ENCODE peak calls at places on chromosome 4, in seven cellular contexts. One of them, this sample, is unnamed.

GRCh38 chr4:8537041-8537461 is 43.1 kb upstream of the GPR78 start:
- DNase-seq in aorta: peak; percentile 62
- DNase-seq in heart left ventricle: no peak
- DNase-seq in MM.1S: no peak
- DNase-seq in H9: no peak
- DNase-seq in endothelial cell of umbilical vein: peak; percentile 63
- DNase-seq in hepatocyte: peak; percentile 73
- DNase-seq in this sample: peak; percentile 93

GRCh38 chr4:76989391-76990061 is 40.0 kb downstream of the SEPTIN11 start:
- DNase-seq in MM.1S: no peak
- DNase-seq in aorta: no peak
- DNase-seq in heart left ventricle: no peak
- DNase-seq in H9: no peak
- DNase-seq in hepatocyte: no peak
- DNase-seq in endothelial cell of umbilical vein: no peak
- DNase-seq in this sample: no peak

GRCh38 chr4:23877758-23878229 is 12.1 kb downstream of the PPARGC1A start:
- DNase-seq in MM.1S: no peak
- DNase-seq in H9: no peak
- DNase-seq in heart left ventricle: no peak
- DNase-seq in hepatocyte: peak; percentile 78
- DNase-seq in endothelial cell of umbilical vein: no peak
- DNase-seq in aorta: no peak
- DNase-seq in this sample: no peak

GRCh38 chr4:150117094-150117493 is 38.8 kb downstream of the DCLK2 start:
- DNase-seq in H9: no peak
- DNase-seq in MM.1S: no peak
- DNase-seq in endothelial cell of umbilical vein: no peak
- DNase-seq in heart left ventricle: peak; percentile 62
- DNase-seq in aorta: peak; percentile 69
- DNase-seq in hepatocyte: no peak
- DNase-seq in this sample: no peak

GRCh38 chr4:40492747-40493146 is 136.9 kb downstream of the RBM47 start:
- DNase-seq in heart left ventricle: no peak
- DNase-seq in H9: no peak
- DNase-seq in endothelial cell of umbilical vein: no peak
- DNase-seq in hepatocyte: no peak
- DNase-seq in MM.1S: no peak
- DNase-seq in aorta: no peak
- DNase-seq in this sample: no peak

GRCh38 chr4:53654300-53654758 is 63.0 kb upstream of the LNX1 start:
- DNase-seq in aorta: peak; percentile 68
- DNase-seq in H9: no peak
- DNase-seq in heart left ventricle: no peak
- DNase-seq in hepatocyte: no peak
- DNase-seq in endothelial cell of umbilical vein: no peak
- DNase-seq in MM.1S: no peak
- DNase-seq in this sample: peak; percentile 45

GRCh38 chr4:38601244-38601915 is 62.6 kb upstream of the KLF3 start:
- DNase-seq in aorta: no peak
- DNase-seq in hepatocyte: no peak
- DNase-seq in heart left ventricle: no peak
- DNase-seq in H9: no peak
- DNase-seq in endothelial cell of umbilical vein: peak; percentile 46
- DNase-seq in MM.1S: no peak
- DNase-seq in this sample: peak; percentile 32

GRCh38 chr4:85737254-85737653 is 262.3 kb downstream of the ARHGAP24 start:
- DNase-seq in endothelial cell of umbilical vein: no peak
- DNase-seq in hepatocyte: no peak
- DNase-seq in aorta: no peak
- DNase-seq in MM.1S: no peak
- DNase-seq in H9: no peak
- DNase-seq in heart left ventricle: no peak
- DNase-seq in this sample: no peak

GRCh38 chr4:137536789-137537561 is 4.7 kb upstream of the PCDH18 start:
- DNase-seq in hepatocyte: no peak
- DNase-seq in aorta: no peak
- DNase-seq in MM.1S: no peak
- DNase-seq in H9: no peak
- DNase-seq in heart left ventricle: no peak
- DNase-seq in endothelial cell of umbilical vein: no peak
- DNase-seq in this sample: no peak

GRCh38 chr4:183831026-183831446 is 74.1 kb upstream of the STOX2 start:
- DNase-seq in heart left ventricle: peak; percentile 55
- DNase-seq in H9: no peak
- DNase-seq in hepatocyte: no peak
- DNase-seq in endothelial cell of umbilical vein: peak; percentile 82
- DNase-seq in MM.1S: no peak
- DNase-seq in aorta: no peak
- DNase-seq in this sample: no peak

GRCh38 chr4:169443748-169444147 is 168.6 kb downstream of the NEK1 start:
- DNase-seq in H9: no peak
- DNase-seq in heart left ventricle: no peak
- DNase-seq in hepatocyte: no peak
- DNase-seq in aorta: no peak
- DNase-seq in endothelial cell of umbilical vein: no peak
- DNase-seq in MM.1S: no peak
- DNase-seq in this sample: no peak

GRCh38 chr4:723706-724105 is 18.1 kb downstream of the PCGF3 start:
- DNase-seq in endothelial cell of umbilical vein: no peak
- DNase-seq in hepatocyte: no peak
- DNase-seq in MM.1S: no peak
- DNase-seq in H9: no peak
- DNase-seq in heart left ventricle: no peak
- DNase-seq in aorta: no peak
- DNase-seq in this sample: no peak

GRCh38 chr4:79176351-79176750 is 149.5 kb downstream of the NAA11 start:
- DNase-seq in H9: no peak
- DNase-seq in hepatocyte: no peak
- DNase-seq in aorta: no peak
- DNase-seq in heart left ventricle: no peak
- DNase-seq in endothelial cell of umbilical vein: no peak
- DNase-seq in MM.1S: no peak
- DNase-seq in this sample: no peak

GRCh38 chr4:73335717-73336116 is 68.4 kb upstream of the ALB start:
- DNase-seq in H9: no peak
- DNase-seq in hepatocyte: no peak
- DNase-seq in endothelial cell of umbilical vein: no peak
- DNase-seq in aorta: no peak
- DNase-seq in MM.1S: no peak
- DNase-seq in heart left ventricle: no peak
- DNase-seq in this sample: no peak

GRCh38 chr4:39759569-39759968 is 61.6 kb downstream of the UBE2K start:
- DNase-seq in endothelial cell of umbilical vein: no peak
- DNase-seq in aorta: no peak
- DNase-seq in MM.1S: no peak
- DNase-seq in hepatocyte: no peak
- DNase-seq in heart left ventricle: no peak
- DNase-seq in H9: no peak
- DNase-seq in this sample: no peak

GRCh38 chr4:54986095-54986846 is 139.1 kb downstream of the KDR start:
- DNase-seq in H9: peak; percentile 86
- DNase-seq in hepatocyte: no peak
- DNase-seq in MM.1S: no peak
- DNase-seq in aorta: no peak
- DNase-seq in endothelial cell of umbilical vein: no peak
- DNase-seq in heart left ventricle: no peak
- DNase-seq in this sample: no peak

GRCh38 chr4:156705291-156705690 is 266.3 kb downstream of the PDGFC start:
- DNase-seq in aorta: no peak
- DNase-seq in MM.1S: no peak
- DNase-seq in endothelial cell of umbilical vein: no peak
- DNase-seq in heart left ventricle: no peak
- DNase-seq in hepatocyte: no peak
- DNase-seq in H9: no peak
- DNase-seq in this sample: no peak

GRCh38 chr4:79852305-79852730 is 220.7 kb downstream of the ANTXR2 start:
- DNase-seq in heart left ventricle: peak; percentile 24
- DNase-seq in endothelial cell of umbilical vein: peak; percentile 63
- DNase-seq in MM.1S: no peak
- DNase-seq in hepatocyte: peak; percentile 6
- DNase-seq in aorta: peak; percentile 29
- DNase-seq in H9: peak; percentile 32
- DNase-seq in this sample: peak; percentile 1

GRCh38 chr4:55121246-55121645 is 4.1 kb downstream of the KDR start:
- DNase-seq in MM.1S: no peak
- DNase-seq in heart left ventricle: no peak
- DNase-seq in hepatocyte: no peak
- DNase-seq in endothelial cell of umbilical vein: peak; percentile 96
- DNase-seq in H9: no peak
- DNase-seq in aorta: no peak
- DNase-seq in this sample: no peak

GRCh38 chr4:142824368-142824767 is 21.7 kb downstream of the INPP4B start:
- DNase-seq in endothelial cell of umbilical vein: no peak
- DNase-seq in H9: no peak
- DNase-seq in heart left ventricle: no peak
- DNase-seq in aorta: no peak
- DNase-seq in MM.1S: no peak
- DNase-seq in hepatocyte: no peak
- DNase-seq in this sample: no peak

GRCh38 chr4:57065730-57066482 is 44.3 kb downstream of the IGFBP7 start:
- DNase-seq in H9: no peak
- DNase-seq in hepatocyte: no peak
- DNase-seq in MM.1S: no peak
- DNase-seq in aorta: no peak
- DNase-seq in heart left ventricle: no peak
- DNase-seq in endothelial cell of umbilical vein: no peak
- DNase-seq in this sample: no peak

GRCh38 chr4:15451181-15451865 is 18.4 kb upstream of the CC2D2A start:
- DNase-seq in heart left ventricle: no peak
- DNase-seq in MM.1S: no peak
- DNase-seq in endothelial cell of umbilical vein: peak; percentile 11
- DNase-seq in hepatocyte: no peak
- DNase-seq in H9: no peak
- DNase-seq in aorta: no peak
- DNase-seq in this sample: no peak
- H3K27ac ChIP-seq in heart left ventricle: peak overlapping the region; percentile 33
- H3K27ac ChIP-seq in MM.1S: no peak overlapping the region
- H3K27ac ChIP-seq in endothelial cell of umbilical vein: no peak overlapping the region
- H3K27ac ChIP-seq in hepatocyte: peak overlapping the region; percentile 7
- H3K27ac ChIP-seq in H9: no peak overlapping the region
- H3K27ac ChIP-seq in aorta: peak overlapping the region; percentile 84
- H3K27ac ChIP-seq in this sample: no peak overlapping the region

DNA sequence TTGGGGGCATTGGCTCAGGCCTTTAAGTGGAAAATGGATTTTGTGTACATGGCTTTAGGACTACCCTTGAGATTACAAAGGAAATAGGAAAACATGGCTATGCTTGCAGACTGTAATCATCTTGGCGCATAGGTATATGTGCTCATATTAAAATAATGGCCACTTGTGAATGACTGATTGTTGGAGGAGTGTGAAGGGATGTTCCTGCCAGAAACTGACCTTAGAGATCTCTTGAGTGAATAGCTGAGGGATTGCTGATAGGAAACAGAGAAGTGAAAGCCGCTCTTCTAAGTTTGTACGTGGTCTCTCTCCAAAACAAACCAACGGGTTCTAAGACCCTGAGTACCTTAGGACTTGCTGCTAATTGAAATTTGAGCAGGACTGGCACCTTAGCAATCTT is 186.0 kb downstream of the MGST2 start:
- DNase-seq in endothelial cell of umbilical vein: no peak
- DNase-seq in MM.1S: no peak
- DNase-seq in heart left ventricle: no peak
- DNase-seq in H9: no peak
- DNase-seq in aorta: no peak
- DNase-seq in hepatocyte: no peak
- DNase-seq in this sample: no peak
- H3K4me1 ChIP-seq in endothelial cell of umbilical vein: no peaks in the 10 kb centered on the region
- H3K4me1 ChIP-seq in MM.1S: no peaks in the 10 kb centered on the region
- H3K4me1 ChIP-seq in heart left ventricle: no peaks in the 10 kb centered on the region
- H3K4me1 ChIP-seq in H9: peaks cover 7% of the 10 kb centered on the region
- H3K4me1 ChIP-seq in aorta: no peaks in the 10 kb centered on the region
- H3K4me1 ChIP-seq in hepatocyte: peaks cover 11% of the 10 kb centered on the region
- H3K4me1 ChIP-seq in this sample: no peaks in the 10 kb centered on the region

GRCh38 chr4:6200922-6201362 is 593 bp upstream of the JAKMIP1 start:
- DNase-seq in aorta: no peak
- DNase-seq in heart left ventricle: no peak
- DNase-seq in endothelial cell of umbilical vein: no peak
- DNase-seq in H9: no peak
- DNase-seq in hepatocyte: peak; percentile 38
- DNase-seq in MM.1S: no peak
- DNase-seq in this sample: no peak
- H3K27ac ChIP-seq in aorta: no peak overlapping the region
- H3K27ac ChIP-seq in heart left ventricle: no peak overlapping the region
- H3K27ac ChIP-seq in endothelial cell of umbilical vein: no peak overlapping the region
- H3K27ac ChIP-seq in H9: no peak overlapping the region
- H3K27ac ChIP-seq in hepatocyte: no peak overlapping the region
- H3K27ac ChIP-seq in MM.1S: no peak overlapping the region
- H3K27ac ChIP-seq in this sample: no peak overlapping the region

GRCh38 chr4:87068591-87069021 is 133.8 kb downstream of the AFF1 start:
- DNase-seq in H9: no peak
- DNase-seq in aorta: no peak
- DNase-seq in endothelial cell of umbilical vein: no peak
- DNase-seq in MM.1S: no peak
- DNase-seq in hepatocyte: peak; percentile 54
- DNase-seq in heart left ventricle: no peak
- DNase-seq in this sample: peak; percentile 45
- H3K4me1 ChIP-seq in H9: peaks cover 5% of the 10 kb centered on the region
- H3K4me1 ChIP-seq in aorta: no peaks in the 10 kb centered on the region
- H3K4me1 ChIP-seq in endothelial cell of umbilical vein: peaks cover 8% of the 10 kb centered on the region
- H3K4me1 ChIP-seq in MM.1S: no peaks in the 10 kb centered on the region
- H3K4me1 ChIP-seq in hepatocyte: peaks cover 17% of the 10 kb centered on the region
- H3K4me1 ChIP-seq in heart left ventricle: peaks cover 20% of the 10 kb centered on the region
- H3K4me1 ChIP-seq in this sample: peaks cover 56% of the 10 kb centered on the region

DNA sequence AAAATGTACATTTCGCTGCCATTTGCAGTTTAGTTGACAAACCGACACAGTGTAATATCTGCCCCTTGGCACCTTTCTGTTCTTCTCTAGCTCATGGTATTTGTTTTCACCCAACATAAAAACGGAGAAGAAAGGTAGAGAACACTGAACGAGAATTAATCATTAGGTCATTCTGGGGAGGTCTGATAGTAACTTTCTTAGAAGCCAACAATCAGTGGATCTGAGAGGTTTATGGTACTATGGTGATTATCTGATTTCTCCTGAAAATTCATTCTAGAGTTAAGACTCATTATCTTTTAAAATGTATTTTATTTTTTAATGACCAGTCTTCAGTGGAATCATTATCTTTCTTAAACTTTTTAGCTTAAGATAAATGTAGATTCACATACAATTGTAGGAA is 8.5 kb downstream of the RAPGEF2 start:
- DNase-seq in H9: no peak
- DNase-seq in hepatocyte: no peak
- DNase-seq in endothelial cell of umbilical vein: no peak
- DNase-seq in aorta: no peak
- DNase-seq in heart left ventricle: no peak
- DNase-seq in MM.1S: no peak
- DNase-seq in this sample: no peak
- H3K27ac ChIP-seq in H9: no peak overlapping the region
- H3K27ac ChIP-seq in hepatocyte: no peak overlapping the region
- H3K27ac ChIP-seq in endothelial cell of umbilical vein: no peak overlapping the region
- H3K27ac ChIP-seq in aorta: no peak overlapping the region
- H3K27ac ChIP-seq in heart left ventricle: no peak overlapping the region
- H3K27ac ChIP-seq in MM.1S: no peak overlapping the region
- H3K27ac ChIP-seq in this sample: no peak overlapping the region